ENCODE peak calls at places on chromosomes 12 and 14, in seven cellular contexts. F is neuronal stem cell, W is H9, B is mesendoderm, S is IMR-90, G is mesenchymal stem cell, K is H1. D is an unnamed sample.

GRCh38 chr14:63535918-63536317 is 7.3 kb downstream of the PPP2R5E start:
- DNase-seq in F (no peak), W (no peak), B (no peak), S (peak; percentile 55), G (no peak), K (no peak), D (no peak)

GRCh38 chr12:124754491-124754890 is 109.2 kb downstream of the SCARB1 start:
- DNase-seq in F (no peak), W (no peak), B (no peak), S (no peak), G (no peak), K (no peak), D (no peak)

GRCh38 chr12:114916531-114916930 is 232.6 kb upstream of the TBX3 start:
- DNase-seq in F (no peak), W (no peak), B (no peak), S (no peak), G (peak; percentile 61), K (no peak), D (no peak)

GRCh38 chr12:114434341-114434740 is 28.4 kb upstream of the TBX5 start:
- DNase-seq in F (no peak), W (no peak), B (no peak), S (peak; percentile 67), G (no peak), K (no peak), D (no peak)

GRCh38 chr12:49867580-49868341 is 24.9 kb upstream of the BCDIN3D start:
- DNase-seq in F (no peak), W (peak; percentile 21), B (peak; percentile 61), S (no peak), G (peak; percentile 43), K (no peak), D (peak; percentile 95)

GRCh38 chr14:50714452-50715073 is 46.5 kb upstream of the SAV1 start:
- DNase-seq in F (no peak), W (no peak), B (peak; percentile 45), S (peak; percentile 38), G (peak; percentile 33), K (no peak), D (no peak)

GRCh38 chr12:981176-981828 is 9.7 kb upstream of the ERC1 start:
- DNase-seq in F (no peak), W (no peak), B (no peak), S (no peak), G (no peak), K (no peak), D (no peak)

GRCh38 chr12:124426594-124427550 is 132.0 kb downstream of the RFLNA start:
- DNase-seq in F (no peak), W (no peak), B (no peak), S (no peak), G (peak; percentile 33), K (no peak), D (no peak)

GRCh38 chr14:73576391-73576790 is 7.4 kb downstream of the ACOT2 start:
- DNase-seq in F (no peak), W (no peak), B (no peak), S (peak; percentile 5), G (peak; percentile 24), K (no peak), D (no peak)

GRCh38 chr12:59055204-59055839 is 135.0 kb upstream of the LRIG3 start:
- DNase-seq in F (no peak), W (no peak), B (peak; percentile 46), S (peak; percentile 83), G (peak; percentile 83), K (no peak), D (no peak)

GRCh38 chr12:47408171-47408871 is 297.5 kb downstream of the RPAP3 start:
- DNase-seq in F (no peak), W (peak; percentile 54), B (peak; percentile 61), S (no peak), G (no peak), K (no peak), D (peak; percentile 51)

GRCh38 chr12:53004178-53004577 is 2.1 kb upstream of the EIF4B start:
- DNase-seq in F (no peak), W (peak; percentile 57), B (peak; percentile 90), S (no peak), G (no peak), K (no peak), D (peak; percentile 35)

GRCh38 chr12:39420043-39420442 is 22.9 kb downstream of the KIF21A start:
- DNase-seq in F (no peak), W (no peak), B (no peak), S (no peak), G (no peak), K (no peak), D (peak; percentile 78)

GRCh38 chr14:104665092-104665662 is 24.2 kb upstream of the INF2 start:
- DNase-seq in F (no peak), W (no peak), B (no peak), S (peak; percentile 33), G (peak; percentile 47), K (no peak), D (no peak)

GRCh38 chr14:65179918-65180724 is 77.8 kb upstream of the MAX start:
- DNase-seq in F (no peak), W (no peak), B (no peak), S (peak; percentile 89), G (peak; percentile 78), K (no peak), D (peak; percentile 42)

GRCh38 chr12:94558612-94559011 is 91.7 kb downstream of the TMCC3 start:
- DNase-seq in F (no peak), W (peak; percentile 20), B (no peak), S (no peak), G (no peak), K (no peak), D (no peak)

GRCh38 chr12:94563261-94563660 is 87.1 kb downstream of the TMCC3 start:
- DNase-seq in F (no peak), W (no peak), B (no peak), S (no peak), G (no peak), K (no peak), D (no peak)

GRCh38 chr12:94560416-94561221 is 89.7 kb downstream of the TMCC3 start:
- DNase-seq in F (no peak), W (peak; percentile 95), B (peak; percentile 81), S (peak; percentile 53), G (no peak), K (peak; percentile 80), D (peak; percentile 81)

GRCh38 chr12:94565683-94566082 is 84.7 kb downstream of the TMCC3 start:
- DNase-seq in F (no peak), W (no peak), B (no peak), S (no peak), G (no peak), K (no peak), D (no peak)

GRCh38 chr12:94561943-94562411 is 88.4 kb downstream of the TMCC3 start:
- DNase-seq in F (no peak), W (no peak), B (no peak), S (no peak), G (no peak), K (no peak), D (no peak)
- H2AK5ac ChIP-seq in F (no peak overlapping the region), W (no peak overlapping the region), B (no peak overlapping the region), S (no peak overlapping the region), G (no peak overlapping the region), K (no peak overlapping the region), D (no peak overlapping the region)

GRCh38 chr12:4857472-4858291 is 52.0 kb upstream of the KCNA1 start:
- DNase-seq in F (peak; percentile 82), W (peak; percentile 89), B (peak; percentile 91), S (peak; percentile 63), G (peak; percentile 67), K (peak; percentile 50), D (peak; percentile 85)

GRCh38 chr12:4862809-4863208 is 46.9 kb upstream of the KCNA1 start:
- DNase-seq in F (no peak), W (no peak), B (no peak), S (no peak), G (no peak), K (no peak), D (no peak)

GRCh38 chr12:4856556-4856955 is 53.1 kb upstream of the KCNA1 start:
- DNase-seq in F (no peak), W (peak; percentile 11), B (no peak), S (no peak), G (no peak), K (no peak), D (no peak)

GRCh38 chr12:4858385-4858784 is 51.3 kb upstream of the KCNA1 start:
- DNase-seq in F (peak; percentile 41), W (peak; percentile 77), B (peak; percentile 65), S (no peak), G (no peak), K (no peak), D (peak; percentile 7)

DNA sequence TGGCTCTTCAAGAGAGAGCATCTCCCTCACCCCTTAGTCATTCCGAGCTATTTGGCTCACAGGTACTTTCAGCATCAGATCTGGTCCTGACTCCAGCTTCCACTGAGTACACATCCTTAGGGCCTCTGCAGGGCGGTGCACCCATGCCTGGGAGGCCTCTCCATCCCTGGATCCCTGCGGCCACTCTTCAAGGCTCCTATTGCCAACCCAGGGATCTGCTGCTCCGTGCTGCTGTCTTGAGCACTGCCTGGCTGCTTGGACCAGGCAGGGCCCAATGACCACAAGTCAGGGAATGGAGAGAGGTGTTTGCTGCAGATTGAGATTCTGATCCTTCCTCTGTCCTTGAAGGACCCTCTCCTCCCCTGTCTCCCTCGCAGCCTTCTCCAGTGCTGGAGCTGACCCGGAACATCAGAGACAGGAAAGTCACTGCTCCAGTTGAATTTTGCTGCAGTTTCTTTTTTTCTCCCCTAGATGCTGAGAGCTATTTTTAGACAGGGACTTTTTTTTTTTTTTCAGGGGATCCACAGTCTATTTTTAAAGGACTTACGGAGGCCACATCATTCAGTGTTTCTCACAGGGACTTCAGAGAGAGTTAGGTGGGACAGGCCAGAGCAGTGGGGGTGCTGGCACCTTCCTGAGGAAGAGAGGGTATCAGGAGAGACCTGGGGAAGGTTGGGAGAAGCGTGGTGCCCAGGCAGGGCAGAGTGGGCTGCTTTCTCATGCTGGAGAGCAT is 50.1 kb upstream of the KCNA1 start:
- DNase-seq in F (no peak), W (no peak), B (no peak), S (no peak), G (peak; percentile 6), K (no peak), D (no peak)
- H2AK5ac ChIP-seq in F (peak overlapping the region; percentile 12), W (no peak overlapping the region), B (no peak overlapping the region), S (no peak overlapping the region), G (no peak overlapping the region), K (no peak overlapping the region), D (no peak overlapping the region)

GRCh38 chr12:127588224-127588623 is 678.7 kb upstream of the TMEM132C start:
- DNase-seq in F (no peak), W (no peak), B (peak; percentile 23), S (peak; percentile 90), G (peak; percentile 51), K (no peak), D (no peak)
- H2AK5ac ChIP-seq in F (no peak overlapping the region), W (no peak overlapping the region), B (no peak overlapping the region), S (peak overlapping the region; percentile 64), G (no peak overlapping the region), K (no peak overlapping the region), D (no peak overlapping the region)

DNA sequence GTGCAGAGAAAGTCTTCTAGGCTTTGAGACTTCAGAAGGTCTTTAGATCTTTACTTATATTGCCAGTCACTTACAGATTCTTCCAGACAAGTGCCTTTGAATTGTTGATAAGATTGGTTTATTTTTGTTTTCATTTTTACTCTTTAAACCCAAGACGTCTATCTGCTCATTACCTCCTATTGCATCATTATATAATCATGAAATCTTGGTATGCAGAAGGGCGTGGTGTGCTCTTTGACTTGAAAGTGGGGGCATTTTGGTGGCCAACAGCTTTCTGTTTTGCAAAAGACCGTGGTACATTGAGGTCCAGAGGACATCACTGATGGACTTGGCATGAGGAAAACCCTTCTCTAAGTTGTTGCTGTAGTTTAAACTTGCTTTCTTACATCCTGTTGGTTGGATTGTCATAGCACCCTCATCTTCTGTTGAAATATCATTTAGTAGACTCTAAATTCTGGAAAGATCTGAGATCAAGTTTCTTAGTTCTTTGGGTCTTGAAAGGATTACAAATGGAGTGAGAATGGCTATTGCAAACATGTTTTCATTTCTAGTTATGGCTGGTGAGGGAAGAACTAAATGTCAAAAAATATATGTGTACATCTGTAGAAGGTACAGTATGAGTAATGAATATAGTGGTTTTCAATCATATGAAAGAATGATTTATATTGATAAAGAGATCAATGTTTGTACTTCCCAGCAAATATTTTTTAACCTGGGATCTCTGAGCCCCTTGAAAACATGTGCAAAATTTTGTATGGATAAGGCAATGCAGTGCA is 441.8 kb downstream of the NRXN3 start:
- DNase-seq in F (no peak), W (no peak), B (no peak), S (no peak), G (no peak), K (no peak), D (no peak)
- H2AK5ac ChIP-seq in F (no peak overlapping the region), W (no peak overlapping the region), B (no peak overlapping the region), S (no peak overlapping the region), G (no peak overlapping the region), K (no peak overlapping the region), D (no peak overlapping the region)